ENCODE peak calls at places on chromosomes 2 and 18, in five cellular contexts. L is kidney, N is Calu3, B is PC-9, Z is NCI-H2029. E is an unnamed sample.
A peak's percentile ranks its signal among the peaks of the same experiment; 100 is the strongest.

GRCh38 chr18:77206676-77207370 is 42.8 kb upstream of the GALR1 start:
- DNase-seq in L (no peak), B (no peak), N (no peak), Z (no peak), E (no peak)

GRCh38 chr2:9655441-9656269 is 24.9 kb upstream of the YWHAQ start:
- DNase-seq in Z (no peak), L (no peak), N (no peak), B (peak; percentile 70), E (no peak)

GRCh38 chr18:2988041-2988794 is 24.7 kb downstream of the LPIN2 start:
- DNase-seq in L (no peak), N (no peak), Z (no peak), B (peak; percentile 67), E (no peak)

GRCh38 chr2:15047184-15047583 is 414.7 kb downstream of the LRATD1 start:
- DNase-seq in L (no peak), N (no peak), Z (no peak), B (no peak), E (no peak)

GRCh38 chr2:195768454-195768853 is 111.4 kb downstream of the SLC39A10 start:
- DNase-seq in N (no peak), Z (no peak), L (no peak), B (no peak), E (no peak)

GRCh38 chr18:34976534-34976898 is 64.7 kb upstream of the MAPRE2 start:
- DNase-seq in B (no peak), Z (no peak), L (no peak), N (no peak), E (no peak)

GRCh38 chr18:13811993-13812392 is 12.0 kb upstream of the MC5R start:
- DNase-seq in Z (no peak), L (no peak), B (no peak), N (peak; percentile 28), E (no peak)

GRCh38 chr2:23375448-23375847 is 9.5 kb upstream of the KLHL29 start:
- DNase-seq in Z (peak; percentile 26), N (peak; percentile 46), L (no peak), B (peak; percentile 61), E (no peak)

GRCh38 chr2:46780801-46781445 is 134.7 kb downstream of the MCFD2 start:
- DNase-seq in B (no peak), L (no peak), Z (no peak), N (no peak), E (no peak)

GRCh38 chr2:25335971-25336370 is 5.8 kb downstream of the DNMT3A start:
- DNase-seq in Z (no peak), B (no peak), L (no peak), N (no peak), E (no peak)

GRCh38 chr2:98936917-98937351 is 909 bp upstream of the CRACDL start:
- DNase-seq in Z (peak; percentile 29), N (no peak), L (peak; percentile 61), B (no peak), E (no peak)

GRCh38 chr2:218892693-218893348 is 12.2 kb downstream of the WNT10A start:
- DNase-seq in L (peak; percentile 95), Z (peak; percentile 49), N (peak; percentile 86), B (no peak), E (peak; percentile 82)

GRCh38 chr2:221958224-221958623 is 340.6 kb downstream of the PAX3 start:
- DNase-seq in Z (no peak), N (no peak), B (no peak), L (no peak), E (no peak)

GRCh38 chr2:75466708-75467311 is 93.9 kb downstream of the EVA1A start:
- DNase-seq in N (peak; percentile 50), B (no peak), L (no peak), Z (no peak), E (peak; percentile 43)

GRCh38 chr2:38128653-38129052 is 52.7 kb upstream of the CYP1B1 start:
- DNase-seq in Z (no peak), N (no peak), B (no peak), L (no peak), E (no peak)

GRCh38 chr2:73290049-73290839 is 3.1 kb downstream of the EGR4 start:
- DNase-seq in N (peak; percentile 65), B (peak; percentile 73), L (no peak), Z (peak; percentile 28), E (no peak)